ENCODE peak calls at places on chromosomes 3 and 15, in eight cellular contexts. One of them, this sample, is unnamed.

GRCh38 chr3:36097180-36097579 is 283.1 kb upstream of the STAC start:
- DNase-seq in activated naive CD4-positive, alpha-beta T cell: no peak
- DNase-seq in 8988T: no peak
- DNase-seq in Calu3: no peak
- DNase-seq in NCI-H774: no peak
- DNase-seq in natural killer cell: no peak
- DNase-seq in stimulated activated CD4-positive, alpha-beta T cell treated with anti-CD3 and anti-CD28 coated beads, Interleukin-1b, Interleukin-23, amount 100 ng/mL, for 1 hour: no peak
- DNase-seq in PC-9: no peak
- DNase-seq in this sample: no peak

GRCh38 chr3:11273945-11274344 is 1.7 kb downstream of the ATG7 start:
- DNase-seq in stimulated activated CD4-positive, alpha-beta T cell treated with anti-CD3 and anti-CD28 coated beads, Interleukin-1b, Interleukin-23, amount 100 ng/mL, for 1 hour: no peak
- DNase-seq in PC-9: no peak
- DNase-seq in Calu3: no peak
- DNase-seq in NCI-H774: no peak
- DNase-seq in natural killer cell: no peak
- DNase-seq in activated naive CD4-positive, alpha-beta T cell: no peak
- DNase-seq in 8988T: no peak
- DNase-seq in this sample: no peak

GRCh38 chr3:188620752-188621151 is 466.8 kb downstream of the LPP start:
- DNase-seq in 8988T: no peak
- DNase-seq in natural killer cell: no peak
- DNase-seq in NCI-H774: no peak
- DNase-seq in PC-9: peak; percentile 28
- DNase-seq in stimulated activated CD4-positive, alpha-beta T cell treated with anti-CD3 and anti-CD28 coated beads, Interleukin-1b, Interleukin-23, amount 100 ng/mL, for 1 hour: no peak
- DNase-seq in Calu3: no peak
- DNase-seq in activated naive CD4-positive, alpha-beta T cell: no peak
- DNase-seq in this sample: no peak

GRCh38 chr3:42686832-42687650 is 1.7 kb downstream of the KLHL40 start:
- DNase-seq in natural killer cell: no peak
- DNase-seq in 8988T: peak; percentile 28
- DNase-seq in activated naive CD4-positive, alpha-beta T cell: no peak
- DNase-seq in Calu3: no peak
- DNase-seq in stimulated activated CD4-positive, alpha-beta T cell treated with anti-CD3 and anti-CD28 coated beads, Interleukin-1b, Interleukin-23, amount 100 ng/mL, for 1 hour: no peak
- DNase-seq in NCI-H774: no peak
- DNase-seq in PC-9: no peak
- DNase-seq in this sample: no peak

GRCh38 chr3:32200490-32200889 is 38.0 kb upstream of the CMTM8 start:
- DNase-seq in PC-9: no peak
- DNase-seq in natural killer cell: no peak
- DNase-seq in stimulated activated CD4-positive, alpha-beta T cell treated with anti-CD3 and anti-CD28 coated beads, Interleukin-1b, Interleukin-23, amount 100 ng/mL, for 1 hour: no peak
- DNase-seq in 8988T: no peak
- DNase-seq in NCI-H774: no peak
- DNase-seq in Calu3: no peak
- DNase-seq in activated naive CD4-positive, alpha-beta T cell: no peak
- DNase-seq in this sample: no peak

GRCh38 chr3:102354818-102355515 is 79.8 kb upstream of the ZPLD1 start:
- DNase-seq in activated naive CD4-positive, alpha-beta T cell: no peak
- DNase-seq in natural killer cell: no peak
- DNase-seq in PC-9: peak; percentile 72
- DNase-seq in stimulated activated CD4-positive, alpha-beta T cell treated with anti-CD3 and anti-CD28 coated beads, Interleukin-1b, Interleukin-23, amount 100 ng/mL, for 1 hour: no peak
- DNase-seq in 8988T: no peak
- DNase-seq in Calu3: peak; percentile 16
- DNase-seq in NCI-H774: no peak
- DNase-seq in this sample: no peak

GRCh38 chr3:146781059-146781458 is 175.9 kb upstream of the PLSCR5 start:
- DNase-seq in Calu3: no peak
- DNase-seq in PC-9: no peak
- DNase-seq in activated naive CD4-positive, alpha-beta T cell: no peak
- DNase-seq in natural killer cell: no peak
- DNase-seq in NCI-H774: no peak
- DNase-seq in 8988T: no peak
- DNase-seq in stimulated activated CD4-positive, alpha-beta T cell treated with anti-CD3 and anti-CD28 coated beads, Interleukin-1b, Interleukin-23, amount 100 ng/mL, for 1 hour: no peak
- DNase-seq in this sample: no peak

GRCh38 chr15:88187195-88187594 is 69.3 kb downstream of the NTRK3 start:
- DNase-seq in NCI-H774: no peak
- DNase-seq in PC-9: no peak
- DNase-seq in stimulated activated CD4-positive, alpha-beta T cell treated with anti-CD3 and anti-CD28 coated beads, Interleukin-1b, Interleukin-23, amount 100 ng/mL, for 1 hour: no peak
- DNase-seq in Calu3: peak; percentile 11
- DNase-seq in natural killer cell: no peak
- DNase-seq in 8988T: no peak
- DNase-seq in activated naive CD4-positive, alpha-beta T cell: no peak
- DNase-seq in this sample: no peak

GRCh38 chr3:169760479-169760878 is 4.4 kb downstream of the TERC start:
- DNase-seq in activated naive CD4-positive, alpha-beta T cell: no peak
- DNase-seq in PC-9: no peak
- DNase-seq in stimulated activated CD4-positive, alpha-beta T cell treated with anti-CD3 and anti-CD28 coated beads, Interleukin-1b, Interleukin-23, amount 100 ng/mL, for 1 hour: no peak
- DNase-seq in NCI-H774: no peak
- DNase-seq in Calu3: no peak
- DNase-seq in 8988T: no peak
- DNase-seq in natural killer cell: no peak
- DNase-seq in this sample: no peak

GRCh38 chr3:157574580-157574979 is 71.4 kb upstream of the VEPH1 start:
- DNase-seq in 8988T: no peak
- DNase-seq in stimulated activated CD4-positive, alpha-beta T cell treated with anti-CD3 and anti-CD28 coated beads, Interleukin-1b, Interleukin-23, amount 100 ng/mL, for 1 hour: no peak
- DNase-seq in NCI-H774: no peak
- DNase-seq in activated naive CD4-positive, alpha-beta T cell: no peak
- DNase-seq in PC-9: no peak
- DNase-seq in Calu3: no peak
- DNase-seq in natural killer cell: no peak
- DNase-seq in this sample: no peak

This sample was measured in Jurkat, Clone E6-1.